ENCODE peak calls at places on chromosomes 5 and 9, in seven cellular contexts. One of them, this sample, is unnamed.

GRCh38 chr5:142637871-142638270 is 48.0 kb downstream of the FGF1 start:
- DNase-seq in uterus: no peak
- DNase-seq in A549: no peak
- DNase-seq in fibroblast of mammary gland: no peak
- DNase-seq in NB4: no peak
- DNase-seq in pancreas: no peak
- DNase-seq in dorsolateral prefrontal cortex: no peak
- DNase-seq in this sample: no peak

GRCh38 chr9:36033788-36034187 is 2.9 kb upstream of the RECK start:
- DNase-seq in uterus: no peak
- DNase-seq in pancreas: no peak
- DNase-seq in A549: no peak
- DNase-seq in dorsolateral prefrontal cortex: no peak
- DNase-seq in fibroblast of mammary gland: no peak
- DNase-seq in NB4: no peak
- DNase-seq in this sample: no peak

GRCh38 chr5:107056278-107056677 is 614.5 kb downstream of the EFNA5 start:
- DNase-seq in NB4: no peak
- DNase-seq in pancreas: no peak
- DNase-seq in uterus: no peak
- DNase-seq in dorsolateral prefrontal cortex: no peak
- DNase-seq in A549: no peak
- DNase-seq in fibroblast of mammary gland: no peak
- DNase-seq in this sample: no peak

GRCh38 chr5:135883441-135883840 is 12.2 kb downstream of the IL9 start:
- DNase-seq in dorsolateral prefrontal cortex: no peak
- DNase-seq in fibroblast of mammary gland: no peak
- DNase-seq in A549: no peak
- DNase-seq in NB4: peak
- DNase-seq in uterus: no peak
- DNase-seq in pancreas: no peak
- DNase-seq in this sample: no peak

GRCh38 chr9:134178781-134179551 is 14.6 kb upstream of the RNU6ATAC start:
- DNase-seq in A549: no peak
- DNase-seq in pancreas: no peak
- DNase-seq in uterus: peak
- DNase-seq in fibroblast of mammary gland: peak
- DNase-seq in dorsolateral prefrontal cortex: peak
- DNase-seq in NB4: peak
- DNase-seq in this sample: peak

GRCh38 chr9:79946718-79947117 is 375.0 kb downstream of the TLE4 start:
- DNase-seq in uterus: no peak
- DNase-seq in fibroblast of mammary gland: no peak
- DNase-seq in NB4: no peak
- DNase-seq in dorsolateral prefrontal cortex: no peak
- DNase-seq in pancreas: no peak
- DNase-seq in A549: no peak
- DNase-seq in this sample: no peak

GRCh38 chr9:29214162-29214520 is 1640.9 kb upstream of the C9orf72 start:
- DNase-seq in pancreas: peak
- DNase-seq in fibroblast of mammary gland: no peak
- DNase-seq in A549: peak
- DNase-seq in NB4: no peak
- DNase-seq in uterus: peak
- DNase-seq in dorsolateral prefrontal cortex: no peak
- DNase-seq in this sample: no peak

GRCh38 chr5:177300236-177300880 is 3.2 kb downstream of the RAB24 start:
- DNase-seq in fibroblast of mammary gland: peak
- DNase-seq in dorsolateral prefrontal cortex: no peak
- DNase-seq in NB4: peak
- DNase-seq in uterus: peak
- DNase-seq in pancreas: no peak
- DNase-seq in A549: no peak
- DNase-seq in this sample: no peak

GRCh38 chr5:157516016-157516415 is 56.0 kb downstream of the NIPAL4 start:
- DNase-seq in fibroblast of mammary gland: peak
- DNase-seq in A549: no peak
- DNase-seq in NB4: no peak
- DNase-seq in pancreas: no peak
- DNase-seq in dorsolateral prefrontal cortex: no peak
- DNase-seq in uterus: peak
- DNase-seq in this sample: no peak

GRCh38 chr5:32687167-32687831 is 23.8 kb upstream of the NPR3 start:
- DNase-seq in uterus: no peak
- DNase-seq in A549: no peak
- DNase-seq in pancreas: peak
- DNase-seq in fibroblast of mammary gland: peak
- DNase-seq in dorsolateral prefrontal cortex: no peak
- DNase-seq in NB4: no peak
- DNase-seq in this sample: no peak

GRCh38 chr9:137191691-137192447 is 3.4 kb downstream of the SSNA1 start:
- DNase-seq in fibroblast of mammary gland: no peak
- DNase-seq in dorsolateral prefrontal cortex: peak
- DNase-seq in NB4: no peak
- DNase-seq in pancreas: no peak
- DNase-seq in A549: no peak
- DNase-seq in uterus: no peak
- DNase-seq in this sample: no peak

GRCh38 chr9:125878241-125878640 is 131.1 kb downstream of the PBX3 start:
- DNase-seq in NB4: peak
- DNase-seq in uterus: no peak
- DNase-seq in pancreas: no peak
- DNase-seq in A549: no peak
- DNase-seq in dorsolateral prefrontal cortex: no peak
- DNase-seq in fibroblast of mammary gland: peak
- DNase-seq in this sample: no peak

DNA sequence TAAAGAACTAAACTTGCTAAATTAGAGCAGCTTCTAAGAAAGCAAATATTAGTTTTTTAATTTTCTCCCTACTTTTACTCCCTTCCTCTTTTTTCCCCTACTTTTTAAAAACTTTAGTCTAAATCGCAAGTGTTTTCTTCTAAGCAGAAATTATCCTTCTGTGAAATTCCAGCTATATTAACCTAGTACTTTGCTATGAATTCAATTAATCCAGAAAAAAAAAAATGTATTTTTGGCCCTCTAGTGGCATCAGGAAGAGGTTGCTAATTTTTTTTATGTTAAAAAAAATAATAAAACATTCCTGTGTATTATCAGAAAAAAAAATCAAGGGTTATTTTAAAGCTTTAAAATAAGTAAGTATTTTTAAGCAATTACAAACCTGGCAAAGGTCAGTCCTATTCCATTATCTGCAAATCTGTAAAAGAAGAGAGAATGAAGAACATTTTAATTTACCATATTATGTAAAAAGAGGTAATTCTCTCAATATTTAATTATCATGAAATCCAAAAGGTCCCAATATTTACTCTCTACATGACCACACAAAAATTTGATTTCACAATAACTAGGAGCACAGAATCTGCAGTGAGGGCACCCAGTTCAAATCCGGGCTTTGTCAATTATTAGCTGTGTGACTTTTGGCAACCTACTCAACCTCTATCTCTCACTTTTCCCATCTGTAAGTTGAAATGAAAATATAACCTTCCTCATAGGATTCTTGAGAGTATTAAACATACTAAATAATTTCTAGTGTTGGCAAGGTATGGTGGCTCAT is 52.0 kb downstream of the CEMIP2 start:
- DNase-seq in fibroblast of mammary gland: peak
- DNase-seq in uterus: no peak
- DNase-seq in dorsolateral prefrontal cortex: no peak
- DNase-seq in pancreas: no peak
- DNase-seq in A549: no peak
- DNase-seq in NB4: peak
- DNase-seq in this sample: no peak
- TF ChIP-seq CTCF in fibroblast of mammary gland: peak
- TF ChIP-seq CTCF in uterus: no peak
- TF ChIP-seq CTCF in dorsolateral prefrontal cortex: peak
- TF ChIP-seq CTCF in pancreas: peak
- TF ChIP-seq CTCF in A549: peak
- TF ChIP-seq CTCF in NB4: no peak
- TF ChIP-seq CTCF in this sample: peak

GRCh38 chr5:134509308-134510040 is 16.0 kb upstream of the JADE2 start:
- DNase-seq in uterus: no peak
- DNase-seq in dorsolateral prefrontal cortex: no peak
- DNase-seq in A549: no peak
- DNase-seq in fibroblast of mammary gland: peak
- DNase-seq in NB4: peak
- DNase-seq in pancreas: peak
- DNase-seq in this sample: peak

GRCh38 chr5:134511796-134512660 is 13.4 kb upstream of the JADE2 start:
- DNase-seq in uterus: peak
- DNase-seq in pancreas: peak
- DNase-seq in NB4: peak
- DNase-seq in dorsolateral prefrontal cortex: no peak
- DNase-seq in fibroblast of mammary gland: peak
- DNase-seq in A549: no peak
- DNase-seq in this sample: peak

GRCh38 chr5:134512661-134512999 is 12.8 kb upstream of the JADE2 start:
- DNase-seq in fibroblast of mammary gland: no peak
- DNase-seq in NB4: no peak
- DNase-seq in dorsolateral prefrontal cortex: no peak
- DNase-seq in A549: no peak
- DNase-seq in pancreas: no peak
- DNase-seq in uterus: no peak
- DNase-seq in this sample: no peak

GRCh38 chr5:134508521-134509195 is 16.8 kb upstream of the JADE2 start:
- DNase-seq in uterus: no peak
- DNase-seq in A549: no peak
- DNase-seq in pancreas: no peak
- DNase-seq in NB4: no peak
- DNase-seq in fibroblast of mammary gland: no peak
- DNase-seq in dorsolateral prefrontal cortex: no peak
- DNase-seq in this sample: peak

GRCh38 chr5:134510970-134511795 is 14.3 kb upstream of the JADE2 start:
- DNase-seq in A549: no peak
- DNase-seq in pancreas: peak
- DNase-seq in fibroblast of mammary gland: peak
- DNase-seq in uterus: no peak
- DNase-seq in NB4: no peak
- DNase-seq in dorsolateral prefrontal cortex: no peak
- DNase-seq in this sample: peak
- H3K4me3 ChIP-seq in A549: no peak
- H3K4me3 ChIP-seq in pancreas: no peak
- H3K4me3 ChIP-seq in fibroblast of mammary gland: no peak
- H3K4me3 ChIP-seq in uterus: no peak
- H3K4me3 ChIP-seq in NB4: no peak
- H3K4me3 ChIP-seq in dorsolateral prefrontal cortex: no peak
- H3K4me3 ChIP-seq in this sample: no peak

GRCh38 chr9:129617167-129617566 is 3.7 kb downstream of the C9orf50 start:
- DNase-seq in A549: peak
- DNase-seq in pancreas: no peak
- DNase-seq in dorsolateral prefrontal cortex: no peak
- DNase-seq in NB4: no peak
- DNase-seq in uterus: no peak
- DNase-seq in fibroblast of mammary gland: peak
- DNase-seq in this sample: no peak
- TF ChIP-seq CTCF in A549: peak
- TF ChIP-seq CTCF in pancreas: no peak
- TF ChIP-seq CTCF in dorsolateral prefrontal cortex: peak
- TF ChIP-seq CTCF in NB4: peak
- TF ChIP-seq CTCF in uterus: no peak
- TF ChIP-seq CTCF in fibroblast of mammary gland: peak
- TF ChIP-seq CTCF in this sample: peak

DNA sequence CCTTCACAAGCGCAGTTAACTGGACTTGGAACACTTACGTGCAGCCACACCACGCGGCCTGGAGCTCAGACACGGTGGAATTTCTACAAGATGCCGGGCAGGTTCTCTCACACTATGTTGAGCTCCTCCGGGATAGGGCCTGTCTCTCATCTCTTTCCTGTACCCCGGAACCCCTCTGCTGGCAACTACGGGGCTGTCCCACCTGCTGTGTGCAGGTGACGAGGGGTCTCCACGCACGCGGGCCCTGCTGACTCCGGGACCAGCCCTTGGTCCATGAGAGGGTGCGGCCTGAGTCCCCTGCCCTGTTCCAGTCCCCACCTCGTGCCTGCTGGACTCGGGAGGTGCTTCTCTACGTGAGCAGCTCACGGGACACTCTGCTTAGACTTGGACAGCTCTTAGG is 40.1 kb downstream of the SLC6A3 start:
- DNase-seq in A549: no peak
- DNase-seq in fibroblast of mammary gland: no peak
- DNase-seq in pancreas: no peak
- DNase-seq in dorsolateral prefrontal cortex: no peak
- DNase-seq in NB4: no peak
- DNase-seq in uterus: no peak
- DNase-seq in this sample: no peak
- H3K4me3 ChIP-seq in A549: no peak
- H3K4me3 ChIP-seq in fibroblast of mammary gland: no peak
- H3K4me3 ChIP-seq in pancreas: no peak
- H3K4me3 ChIP-seq in dorsolateral prefrontal cortex: no peak
- H3K4me3 ChIP-seq in NB4: no peak
- H3K4me3 ChIP-seq in uterus: no peak
- H3K4me3 ChIP-seq in this sample: no peak